ENCODE peak calls at places on chromosome 20, in ten cellular contexts. I is AG08395; F is hepatocyte; U is effector memory CD4-positive, alpha-beta T cell; K is NCI-H460; P is EL; D is MCF 10A; H is fibroblast of villous mesenchyme; A is fibroblast of lung; O is CD8-positive, alpha-beta T cell. W is an unnamed sample.

GRCh38 chr20:51446656-51447055 is 95.9 kb downstream of the NFATC2 start:
- DNase-seq in I (peak; percentile 85), F (peak; percentile 67), U (no peak), K (no peak), P (peak; percentile 94), D (peak; percentile 76), H (peak; percentile 80), A (peak; percentile 78), O (no peak), W (no peak)

GRCh38 chr20:38725959-38726848 is 1.9 kb downstream of the SLC32A1 start:
- DNase-seq in I (no peak), F (peak; percentile 48), U (no peak), K (peak; percentile 33), P (peak; percentile 46), D (peak; percentile 43), H (peak; percentile 39), A (peak; percentile 34), O (no peak), W (peak; percentile 92)

GRCh38 chr20:50381771-50382593 is 128.2 kb upstream of the PTPN1 start:
- DNase-seq in I (no peak), F (no peak), U (no peak), K (no peak), P (no peak), D (no peak), H (no peak), A (no peak), O (no peak), W (no peak)

GRCh38 chr20:33666293-33667244 is at the start of gene ACTL10:
- DNase-seq in I (peak; percentile 97), F (peak; percentile 92), U (peak; percentile 71), K (no peak), P (peak; percentile 99), D (peak; percentile 99), H (peak; percentile 97), A (peak; percentile 98), O (peak; percentile 53), W (peak; percentile 79)

GRCh38 chr20:47774081-47774777 is 11.1 kb downstream of the SULF2 start:
- DNase-seq in I (no peak), F (peak; percentile 46), U (no peak), K (no peak), P (no peak), D (no peak), H (no peak), A (no peak), O (no peak), W (no peak)

GRCh38 chr20:5848711-5849505 is 98.7 kb downstream of the SHLD1 start:
- DNase-seq in I (peak; percentile 44), F (no peak), U (no peak), K (no peak), P (peak; percentile 30), D (peak; percentile 89), H (peak; percentile 33), A (peak; percentile 70), O (no peak), W (no peak)

GRCh38 chr20:35000922-35001595 is 45.4 kb downstream of the MYH7B start:
- DNase-seq in I (no peak), F (no peak), U (no peak), K (no peak), P (no peak), D (no peak), H (no peak), A (no peak), O (no peak), W (no peak)

GRCh38 chr20:46523696-46524328 is 10.5 kb upstream of the ZNF334 start:
- DNase-seq in I (no peak), F (peak; percentile 19), U (no peak), K (no peak), P (no peak), D (peak; percentile 28), H (peak; percentile 14), A (peak; percentile 24), O (no peak), W (no peak)

GRCh38 chr20:35306931-35307517 is 14.8 kb upstream of the FAM83C start:
- DNase-seq in I (peak; percentile 38), F (peak; percentile 85), U (no peak), K (peak; percentile 59), P (peak; percentile 91), D (peak; percentile 99), H (peak; percentile 75), A (peak; percentile 87), O (no peak), W (no peak)

GRCh38 chr20:49460916-49461315 is 21.6 kb downstream of the KCNB1 start:
- DNase-seq in I (no peak), F (no peak), U (no peak), K (no peak), P (no peak), D (peak; percentile 96), H (no peak), A (no peak), O (no peak), W (no peak)

GRCh38 chr20:15005300-15005986 is 668.0 kb upstream of the FLRT3 start:
- DNase-seq in I (no peak), F (peak; percentile 17), U (no peak), K (no peak), P (no peak), D (no peak), H (no peak), A (no peak), O (no peak), W (no peak)